ENCODE peak calls at places on chromosomes 1 and 21, in nine cellular contexts. R is Panc1, X is esophagus muscularis mucosa, S is stomach, D is transverse colon, H is breast epithelium, I is HCT116, O is GM12891, A is SK-N-MC. C is an unnamed sample.

GRCh38 chr1:80509965-80510522 is 1290.7 kb upstream of the ADGRL2 start:
- DNase-seq in R (no peak), X (no peak), S (no peak), D (no peak), H (no peak), I (peak), O (no peak), A (no peak), C (no peak)

GRCh38 chr1:173411835-173412742 is 65.0 kb upstream of the PRDX6 start:
- DNase-seq in R (no peak), X (no peak), S (no peak), D (no peak), H (no peak), I (no peak), O (no peak), A (no peak), C (no peak)

GRCh38 chr1:6220236-6220635 is 14.3 kb downstream of the RNF207 start:
- DNase-seq in R (no peak), X (no peak), S (no peak), D (no peak), H (peak), I (peak), O (no peak), A (no peak), C (no peak)

GRCh38 chr1:145956776-145957442 is 908 bp downstream of the LIX1L start:
- DNase-seq in R (no peak), X (no peak), S (no peak), D (no peak), H (no peak), I (no peak), O (no peak), A (no peak), C (peak)

GRCh38 chr21:42369821-42370220 is 3.5 kb upstream of the TFF1 start:
- DNase-seq in R (no peak), X (no peak), S (no peak), D (no peak), H (no peak), I (no peak), O (no peak), A (no peak), C (no peak)

GRCh38 chr1:108645479-108646184 is 15.3 kb downstream of the HENMT1 start:
- DNase-seq in R (no peak), X (no peak), S (no peak), D (no peak), H (no peak), I (no peak), O (no peak), A (no peak), C (no peak)

GRCh38 chr1:22328331-22329170 is 123.1 kb upstream of the ZBTB40 start:
- DNase-seq in R (no peak), X (no peak), S (no peak), D (no peak), H (no peak), I (no peak), O (no peak), A (no peak), C (peak)

GRCh38 chr1:53629101-53629691 is 109.8 kb downstream of the GLIS1 start:
- DNase-seq in R (no peak), X (peak), S (peak), D (no peak), H (no peak), I (no peak), O (no peak), A (no peak), C (no peak)

GRCh38 chr1:6631058-6631457 is 6.4 kb downstream of the THAP3 start:
- DNase-seq in R (no peak), X (no peak), S (no peak), D (no peak), H (no peak), I (no peak), O (no peak), A (no peak), C (no peak)

GRCh38 chr21:15275615-15276228 is 210.9 kb upstream of the NRIP1 start:
- DNase-seq in R (no peak), X (no peak), S (no peak), D (no peak), H (no peak), I (no peak), O (no peak), A (no peak), C (no peak)

GRCh38 chr1:23951646-23952095 is 8.0 kb upstream of the PNRC2 start:
- DNase-seq in R (peak), X (no peak), S (no peak), D (no peak), H (no peak), I (no peak), O (no peak), A (no peak), C (no peak)

GRCh38 chr1:232393834-232394146 is 236.1 kb downstream of the SIPA1L2 start:
- DNase-seq in R (no peak), X (no peak), S (no peak), D (no peak), H (no peak), I (no peak), O (no peak), A (no peak), C (no peak)

GRCh38 chr1:198030682-198031081 is 113.5 kb downstream of the LHX9 start:
- DNase-seq in R (no peak), X (no peak), S (no peak), D (no peak), H (no peak), I (no peak), O (no peak), A (no peak), C (no peak)

GRCh38 chr1:18446751-18447150 is 34.0 kb upstream of the KLHDC7A start:
- DNase-seq in R (no peak), X (no peak), S (no peak), D (no peak), H (no peak), I (no peak), O (no peak), A (no peak), C (no peak)

GRCh38 chr1:161069731-161070270 is at the start of gene ARHGAP30:
- DNase-seq in R (no peak), X (no peak), S (peak), D (peak), H (peak), I (no peak), O (peak), A (no peak), C (peak)

GRCh38 chr1:39272791-39273071 is 68.2 kb downstream of the MACF1 start:
- DNase-seq in R (no peak), X (no peak), S (no peak), D (no peak), H (no peak), I (no peak), O (no peak), A (no peak), C (no peak)

GRCh38 chr1:22749919-22750670 is 39.5 kb downstream of the EPHB2 start:
- DNase-seq in R (peak), X (peak), S (peak), D (peak), H (no peak), I (peak), O (no peak), A (no peak), C (peak)

GRCh38 chr1:39050001-39050400 is 23.9 kb downstream of the NDUFS5 start:
- DNase-seq in R (no peak), X (no peak), S (no peak), D (no peak), H (no peak), I (no peak), O (no peak), A (no peak), C (no peak)

GRCh38 chr1:70115315-70115714 is 90.1 kb downstream of the LRRC40 start:
- DNase-seq in R (no peak), X (no peak), S (no peak), D (no peak), H (no peak), I (no peak), O (no peak), A (no peak), C (no peak)

GRCh38 chr1:56819393-56819899 is at the start of gene FYB2:
- DNase-seq in R (no peak), X (no peak), S (peak), D (peak), H (no peak), I (no peak), O (no peak), A (no peak), C (no peak)

GRCh38 chr1:101071470-101071886 is 45.9 kb upstream of the DPH5 start:
- DNase-seq in R (no peak), X (no peak), S (no peak), D (no peak), H (no peak), I (no peak), O (no peak), A (no peak), C (no peak)
- TF ChIP-seq POLR2AphosphoS5 in R (no peak), X (no peak), S (no peak), D (no peak), H (no peak), I (no peak), O (no peak), A (no peak), C (no peak)

DNA sequence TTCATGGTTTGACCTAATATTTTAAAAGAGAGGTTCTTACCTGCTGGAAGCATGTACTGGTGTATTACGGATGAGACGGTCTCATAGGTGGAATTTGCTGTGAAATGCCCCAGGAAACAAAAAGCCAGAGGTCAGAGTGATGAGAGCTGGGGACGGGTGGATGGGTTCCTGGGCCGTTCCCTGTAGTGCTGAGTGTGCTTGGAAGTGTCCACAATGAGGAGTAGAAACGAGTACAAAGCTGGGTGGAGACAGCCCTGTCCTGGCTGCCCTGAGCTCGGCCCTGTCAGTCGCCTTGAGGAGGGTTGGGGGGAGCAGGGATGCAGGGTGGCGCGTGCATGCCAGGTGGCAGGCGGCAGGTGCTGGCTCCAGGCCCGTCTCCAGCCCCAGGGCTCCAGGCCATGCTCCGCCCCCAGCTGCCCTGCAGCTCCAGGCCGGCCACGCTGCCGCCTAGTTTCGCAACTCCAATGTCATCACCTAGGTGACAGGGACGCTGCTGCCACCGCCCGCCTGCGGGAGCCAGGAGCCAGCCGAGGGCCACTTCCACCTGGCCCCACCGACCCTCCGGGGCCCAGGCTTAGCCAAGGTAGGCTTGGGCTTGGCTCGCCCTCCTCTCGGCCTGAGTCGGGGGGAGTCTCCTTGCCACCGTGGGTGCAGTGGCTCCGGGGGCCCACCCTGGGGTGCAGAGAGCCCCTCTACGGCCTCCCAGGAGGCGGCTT is 16.4 kb downstream of the TP73 start:
- DNase-seq in R (no peak), X (no peak), S (peak), D (peak), H (peak), I (peak), O (no peak), A (no peak), C (peak)
- TF ChIP-seq POLR2AphosphoS5 in R (no peak), X (no peak), S (no peak), D (no peak), H (no peak), I (peak), O (no peak), A (no peak), C (no peak)

DNA sequence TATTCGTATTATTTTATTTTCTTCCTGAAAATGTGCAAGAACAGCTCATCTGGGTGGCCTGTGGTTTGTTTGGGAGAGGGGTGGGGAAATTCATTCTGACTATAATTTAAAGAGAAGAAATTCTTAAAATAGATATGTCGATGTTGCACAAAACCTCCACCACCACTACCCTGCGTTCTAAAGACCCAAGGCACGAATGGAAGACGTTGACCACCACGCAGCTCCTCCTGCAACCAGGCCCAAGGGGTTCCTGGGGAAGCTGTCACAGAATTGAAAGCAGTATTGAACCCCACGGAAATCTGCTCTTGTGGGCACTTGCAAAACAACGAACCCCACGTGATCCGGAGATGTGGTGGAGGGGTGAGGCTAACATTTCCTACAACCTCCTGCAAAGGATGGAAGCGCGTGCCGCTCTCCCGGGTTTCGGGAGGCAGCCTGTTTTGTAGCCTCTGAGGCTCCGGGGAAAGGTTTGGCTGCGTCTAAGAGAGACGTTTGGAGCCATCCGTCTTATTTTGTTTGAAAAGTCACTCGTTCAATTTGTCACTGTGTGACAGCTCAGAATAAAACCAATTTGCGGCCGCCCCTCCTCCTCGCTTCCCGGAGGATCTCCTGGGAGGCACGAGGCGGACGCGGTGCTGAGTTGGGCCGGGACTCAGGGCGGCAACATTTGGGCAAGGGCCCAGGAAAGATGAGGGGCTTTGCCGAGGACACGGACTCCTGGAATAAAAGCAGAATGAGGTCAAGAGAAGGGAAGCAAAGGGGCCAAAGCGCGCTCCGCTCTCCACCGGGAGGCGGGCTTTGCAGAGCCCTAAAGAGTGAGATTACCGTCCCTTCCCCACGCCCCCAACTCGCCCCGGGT is 791 bp upstream of the HLX start:
- DNase-seq in R (no peak), X (no peak), S (no peak), D (peak), H (no peak), I (no peak), O (peak), A (no peak), C (peak)
- TF ChIP-seq POLR2AphosphoS5 in R (no peak), X (no peak), S (no peak), D (no peak), H (no peak), I (no peak), O (no peak), A (no peak), C (peak)

GRCh38 chr1:116115476-116115875 is 4.3 kb downstream of the MAB21L3 start:
- DNase-seq in R (no peak), X (peak), S (no peak), D (no peak), H (no peak), I (no peak), O (no peak), A (no peak), C (no peak)
- TF ChIP-seq POLR2AphosphoS5 in R (no peak), X (no peak), S (no peak), D (no peak), H (no peak), I (no peak), O (no peak), A (no peak), C (no peak)